ENCODE peak calls at places on chromosomes 13 and 19, in ten cellular contexts. E is transverse colon, S is breast epithelium, J is body of pancreas, Z is psoas muscle, N is stomach, Y is lower lobe of right lung, A is brain microvascular endothelial cell, B is ovary, L is tibial artery. U is an unnamed sample.

GRCh38 chr19:12880551-12881171 is 588 bp downstream of the DNASE2 start:
- DNase-seq in N (peak; percentile 40), Z (peak; percentile 39), L (peak; percentile 35), A (peak; percentile 5), J (peak; percentile 34), Y (peak; percentile 74), E (no peak), S (peak; percentile 53), B (peak; percentile 42), U (peak; percentile 43)

GRCh38 chr19:56670961-56671612 is 470 bp downstream of the ZNF835 start:
- DNase-seq in Z (no peak), J (peak; percentile 64), E (no peak), Y (no peak), L (peak; percentile 22), S (no peak), B (no peak), A (no peak), N (no peak), U (no peak)

GRCh38 chr13:90867336-90867683 is 480.2 kb upstream of the MIR17HG start:
- DNase-seq in N (peak; percentile 37), L (peak; percentile 63), S (peak; percentile 52), E (peak; percentile 63), Z (peak; percentile 37), Y (peak; percentile 70), A (peak; percentile 64), B (peak; percentile 57), J (peak; percentile 74), U (peak; percentile 82)

GRCh38 chr19:48489608-48490216 is 20.5 kb downstream of the CYTH2 start:
- DNase-seq in S (peak; percentile 72), J (peak; percentile 81), N (peak; percentile 87), L (peak; percentile 53), Y (peak; percentile 85), B (peak; percentile 72), E (peak; percentile 91), Z (peak; percentile 76), A (peak; percentile 35), U (peak; percentile 75)

GRCh38 chr19:12778020-12778904 is 2.9 kb upstream of the HOOK2 start:
- DNase-seq in E (peak; percentile 78), L (peak; percentile 73), B (peak; percentile 77), A (peak; percentile 75), N (peak; percentile 79), Y (peak; percentile 81), Z (peak; percentile 82), S (peak; percentile 85), J (peak; percentile 93), U (peak; percentile 78)

GRCh38 chr19:38079926-38080380 is 144.1 kb downstream of the DPF1 start:
- DNase-seq in Y (no peak), N (peak; percentile 29), L (no peak), E (no peak), A (peak; percentile 86), B (no peak), Z (no peak), S (no peak), J (peak; percentile 50), U (peak; percentile 27)

GRCh38 chr13:108700421-108701170 is 71.2 kb downstream of the MYO16 start:
- DNase-seq in L (no peak), E (no peak), B (no peak), Z (no peak), J (no peak), S (no peak), Y (no peak), N (no peak), A (peak; percentile 58), U (peak; percentile 20)

GRCh38 chr13:93535256-93535655 is 308.6 kb downstream of the GPC6 start:
- DNase-seq in Y (no peak), A (peak; percentile 60), L (no peak), E (no peak), S (no peak), Z (no peak), J (no peak), B (no peak), N (no peak), U (no peak)

GRCh38 chr13:45325806-45326205 is 15.2 kb downstream of the TPT1 start:
- DNase-seq in J (peak; percentile 82), S (no peak), E (no peak), Z (peak; percentile 62), B (peak; percentile 62), A (peak; percentile 87), N (no peak), Y (no peak), L (peak; percentile 69), U (no peak)

GRCh38 chr13:30119476-30119875 is 187.9 kb downstream of the KATNAL1 start:
- DNase-seq in E (peak; percentile 30), Z (no peak), J (no peak), B (no peak), N (no peak), L (no peak), S (no peak), Y (no peak), A (no peak), U (peak; percentile 77)

GRCh38 chr13:28031220-28031903 is 42.9 kb upstream of the URAD start:
- DNase-seq in A (no peak), S (no peak), B (no peak), N (no peak), Z (no peak), L (peak; percentile 34), J (peak; percentile 57), Y (peak; percentile 81), E (peak; percentile 20), U (no peak)

GRCh38 chr13:99150575-99151370 is 49.9 kb upstream of the UBAC2 start:
- DNase-seq in S (no peak), E (no peak), B (no peak), Y (no peak), Z (no peak), L (no peak), A (peak; percentile 31), N (no peak), J (no peak), U (no peak)

GRCh38 chr19:57576661-57577060 is 2.0 kb downstream of the ZNF416 start:
- DNase-seq in J (no peak), S (no peak), Z (no peak), N (no peak), L (no peak), Y (no peak), E (no peak), A (no peak), B (no peak), U (no peak)

GRCh38 chr19:55676384-55676783 is 1.4 kb downstream of the EPN1 start:
- DNase-seq in S (no peak), Z (no peak), B (no peak), L (no peak), E (no peak), J (peak; percentile 93), Y (no peak), A (no peak), N (peak; percentile 90), U (no peak)

GRCh38 chr19:40528533-40529092 is 48.1 kb upstream of the SHKBP1 start:
- DNase-seq in B (no peak), Z (no peak), Y (no peak), A (no peak), J (no peak), N (no peak), E (no peak), L (no peak), S (no peak), U (no peak)

GRCh38 chr13:26721251-26721939 is 39.2 kb downstream of the GPR12 start:
- DNase-seq in A (no peak), S (no peak), E (peak; percentile 28), Y (no peak), B (no peak), J (no peak), Z (peak; percentile 23), L (no peak), N (peak; percentile 30), U (no peak)

GRCh38 chr13:102277286-102277685 is 124.6 kb downstream of the FGF14 start:
- DNase-seq in E (no peak), L (no peak), N (no peak), S (no peak), Y (no peak), Z (peak; percentile 47), A (no peak), B (no peak), J (no peak), U (peak; percentile 10)

GRCh38 chr19:10923503-10924076 is 4.8 kb downstream of the YIPF2 start:
- DNase-seq in E (no peak), Y (no peak), S (no peak), B (no peak), J (no peak), Z (no peak), N (no peak), A (no peak), L (no peak), U (no peak)

GRCh38 chr13:96503481-96503880 is 413.6 kb downstream of the HS6ST3 start:
- DNase-seq in Z (no peak), J (no peak), N (no peak), A (no peak), S (no peak), E (no peak), B (no peak), Y (no peak), L (no peak), U (no peak)

GRCh38 chr13:22801402-22802003 is 379.3 kb upstream of the SGCG start:
- DNase-seq in L (no peak), J (no peak), E (no peak), A (no peak), B (no peak), Z (no peak), N (no peak), Y (no peak), S (no peak), U (peak; percentile 33)
- TF ChIP-seq CTCF in L (peak; percentile 18), J (no peak), E (peak; percentile 24), A (peak; percentile 13), B (peak; percentile 26), Z (peak; percentile 42), N (no peak), Y (peak; percentile 34), S (peak; percentile 21), U (peak; percentile 62)

GRCh38 chr19:35204799-35205732 is 23.5 kb downstream of the FAM187B start:
- DNase-seq in A (no peak), B (no peak), N (no peak), J (peak; percentile 49), E (peak; percentile 58), Y (no peak), S (no peak), Z (no peak), L (peak; percentile 34), U (no peak)
- H3K27ac ChIP-seq in A (no peak overlapping the region), B (no peak overlapping the region), N (no peak overlapping the region), J (no peak overlapping the region), E (peak overlapping the region; percentile 62), Y (peak overlapping the region; percentile 46), S (no peak overlapping the region), Z (no peak overlapping the region), L (no peak overlapping the region), U (no peak overlapping the region)

GRCh38 chr13:44267966-44268365 is 105.7 kb upstream of the SERP2 start:
- DNase-seq in B (no peak), A (peak; percentile 67), L (no peak), Z (no peak), Y (no peak), J (no peak), S (no peak), N (no peak), E (no peak), U (no peak)
- H3K4me3 ChIP-seq in B (no peak overlapping the region), A (no peak overlapping the region), L (no peak overlapping the region), Z (no peak overlapping the region), Y (no peak overlapping the region), J (no peak overlapping the region), S (no peak overlapping the region), N (no peak overlapping the region), E (no peak overlapping the region), U (no peak overlapping the region)

GRCh38 chr13:103443604-103444003 is 377.4 kb upstream of the SLC10A2 start:
- DNase-seq in J (no peak), E (no peak), Y (no peak), B (no peak), Z (no peak), L (no peak), N (no peak), A (no peak), S (no peak), U (no peak)
- TF ChIP-seq CTCF in J (no peak), E (no peak), Y (no peak), B (no peak), Z (no peak), L (no peak), N (no peak), A (no peak), S (no peak), U (no peak)

GRCh38 chr13:88751994-88752393 is 1080.8 kb downstream of the SLITRK5 start:
- DNase-seq in S (no peak), Y (no peak), N (no peak), J (no peak), Z (no peak), A (no peak), B (no peak), L (no peak), E (no peak), U (peak; percentile 1)
- H3K27ac ChIP-seq in S (no peak overlapping the region), Y (no peak overlapping the region), N (no peak overlapping the region), J (no peak overlapping the region), Z (no peak overlapping the region), A (no peak overlapping the region), B (no peak overlapping the region), L (no peak overlapping the region), E (no peak overlapping the region), U (no peak overlapping the region)

U was measured in A673.